ENCODE peak calls at places on chromosomes 11 and 22, in eight cellular contexts. One of them, this sample, is unnamed.

GRCh38 chr11:16945671-16946469 is 68.3 kb downstream of the PLEKHA7 start:
- DNase-seq in amniotic stem cell: peak; percentile 2
- DNase-seq in activated CD4-positive, alpha-beta T cell treated with anti-CD3 and anti-CD28 coated beads, Interleukin-2, amount 50 U/mL, for 1 hour: peak; percentile 13
- DNase-seq in mesendoderm: peak; percentile 79
- DNase-seq in HuH-7.5: peak; percentile 32
- DNase-seq in CD8-positive, alpha-beta memory T cell: no peak
- DNase-seq in HFFc6: peak; percentile 28
- DNase-seq in body of pancreas: peak; percentile 73
- DNase-seq in this sample: peak; percentile 69

GRCh38 chr11:23923357-23923756 is 573.5 kb upstream of the LUZP2 start:
- DNase-seq in amniotic stem cell: no peak
- DNase-seq in activated CD4-positive, alpha-beta T cell treated with anti-CD3 and anti-CD28 coated beads, Interleukin-2, amount 50 U/mL, for 1 hour: no peak
- DNase-seq in mesendoderm: no peak
- DNase-seq in HuH-7.5: no peak
- DNase-seq in CD8-positive, alpha-beta memory T cell: no peak
- DNase-seq in HFFc6: no peak
- DNase-seq in body of pancreas: no peak
- DNase-seq in this sample: no peak

GRCh38 chr22:39622881-39623367 is 52.4 kb downstream of the CACNA1I start:
- DNase-seq in amniotic stem cell: no peak
- DNase-seq in activated CD4-positive, alpha-beta T cell treated with anti-CD3 and anti-CD28 coated beads, Interleukin-2, amount 50 U/mL, for 1 hour: peak; percentile 70
- DNase-seq in mesendoderm: peak; percentile 67
- DNase-seq in HuH-7.5: peak; percentile 75
- DNase-seq in CD8-positive, alpha-beta memory T cell: peak; percentile 59
- DNase-seq in HFFc6: no peak
- DNase-seq in body of pancreas: peak; percentile 60
- DNase-seq in this sample: peak; percentile 89

GRCh38 chr22:45248832-45249561 is 8.3 kb upstream of the KIAA0930 start:
- DNase-seq in amniotic stem cell: no peak
- DNase-seq in activated CD4-positive, alpha-beta T cell treated with anti-CD3 and anti-CD28 coated beads, Interleukin-2, amount 50 U/mL, for 1 hour: no peak
- DNase-seq in mesendoderm: no peak
- DNase-seq in HuH-7.5: no peak
- DNase-seq in CD8-positive, alpha-beta memory T cell: no peak
- DNase-seq in HFFc6: no peak
- DNase-seq in body of pancreas: no peak
- DNase-seq in this sample: no peak

GRCh38 chr11:64736654-64737053 is 7.3 kb downstream of the RASGRP2 start:
- DNase-seq in amniotic stem cell: no peak
- DNase-seq in activated CD4-positive, alpha-beta T cell treated with anti-CD3 and anti-CD28 coated beads, Interleukin-2, amount 50 U/mL, for 1 hour: no peak
- DNase-seq in mesendoderm: no peak
- DNase-seq in HuH-7.5: no peak
- DNase-seq in CD8-positive, alpha-beta memory T cell: no peak
- DNase-seq in HFFc6: no peak
- DNase-seq in body of pancreas: no peak
- DNase-seq in this sample: no peak

GRCh38 chr11:60919956-60920355 is 4.3 kb upstream of the TMEM132A start:
- DNase-seq in amniotic stem cell: no peak
- DNase-seq in activated CD4-positive, alpha-beta T cell treated with anti-CD3 and anti-CD28 coated beads, Interleukin-2, amount 50 U/mL, for 1 hour: no peak
- DNase-seq in mesendoderm: no peak
- DNase-seq in HuH-7.5: no peak
- DNase-seq in CD8-positive, alpha-beta memory T cell: no peak
- DNase-seq in HFFc6: no peak
- DNase-seq in body of pancreas: no peak
- DNase-seq in this sample: peak; percentile 11

GRCh38 chr22:27885977-27886842 is 32.8 kb downstream of the PITPNB start:
- DNase-seq in amniotic stem cell: peak; percentile 27
- DNase-seq in activated CD4-positive, alpha-beta T cell treated with anti-CD3 and anti-CD28 coated beads, Interleukin-2, amount 50 U/mL, for 1 hour: peak; percentile 37
- DNase-seq in mesendoderm: peak; percentile 79
- DNase-seq in HuH-7.5: no peak
- DNase-seq in CD8-positive, alpha-beta memory T cell: peak; percentile 6
- DNase-seq in HFFc6: peak; percentile 77
- DNase-seq in body of pancreas: peak; percentile 50
- DNase-seq in this sample: peak; percentile 72

GRCh38 chr11:66467034-66467659 is 442 bp downstream of the PELI3 start:
- DNase-seq in amniotic stem cell: no peak
- DNase-seq in activated CD4-positive, alpha-beta T cell treated with anti-CD3 and anti-CD28 coated beads, Interleukin-2, amount 50 U/mL, for 1 hour: peak; percentile 46
- DNase-seq in mesendoderm: peak; percentile 50
- DNase-seq in HuH-7.5: peak; percentile 99
- DNase-seq in CD8-positive, alpha-beta memory T cell: no peak
- DNase-seq in HFFc6: no peak
- DNase-seq in body of pancreas: peak; percentile 49
- DNase-seq in this sample: peak; percentile 64

GRCh38 chr22:43201486-43202219 is 14.7 kb upstream of the TTLL12 start:
- DNase-seq in amniotic stem cell: no peak
- DNase-seq in activated CD4-positive, alpha-beta T cell treated with anti-CD3 and anti-CD28 coated beads, Interleukin-2, amount 50 U/mL, for 1 hour: no peak
- DNase-seq in mesendoderm: no peak
- DNase-seq in HuH-7.5: no peak
- DNase-seq in CD8-positive, alpha-beta memory T cell: no peak
- DNase-seq in HFFc6: no peak
- DNase-seq in body of pancreas: no peak
- DNase-seq in this sample: no peak

GRCh38 chr11:131749100-131749499 is 378.7 kb downstream of the NTM start:
- DNase-seq in amniotic stem cell: peak; percentile 73
- DNase-seq in activated CD4-positive, alpha-beta T cell treated with anti-CD3 and anti-CD28 coated beads, Interleukin-2, amount 50 U/mL, for 1 hour: no peak
- DNase-seq in mesendoderm: no peak
- DNase-seq in HuH-7.5: no peak
- DNase-seq in CD8-positive, alpha-beta memory T cell: no peak
- DNase-seq in HFFc6: peak; percentile 76
- DNase-seq in body of pancreas: no peak
- DNase-seq in this sample: no peak

GRCh38 chr11:69013009-69013951 is at the start of gene MRGPRF:
- DNase-seq in amniotic stem cell: peak; percentile 48
- DNase-seq in activated CD4-positive, alpha-beta T cell treated with anti-CD3 and anti-CD28 coated beads, Interleukin-2, amount 50 U/mL, for 1 hour: no peak
- DNase-seq in mesendoderm: peak; percentile 88
- DNase-seq in HuH-7.5: peak; percentile 97
- DNase-seq in CD8-positive, alpha-beta memory T cell: no peak
- DNase-seq in HFFc6: peak; percentile 84
- DNase-seq in body of pancreas: peak; percentile 56
- DNase-seq in this sample: peak; percentile 66

GRCh38 chr11:6655020-6655789 is 404 bp downstream of the DCHS1 start:
- DNase-seq in amniotic stem cell: peak; percentile 23
- DNase-seq in activated CD4-positive, alpha-beta T cell treated with anti-CD3 and anti-CD28 coated beads, Interleukin-2, amount 50 U/mL, for 1 hour: peak; percentile 26
- DNase-seq in mesendoderm: no peak
- DNase-seq in HuH-7.5: no peak
- DNase-seq in CD8-positive, alpha-beta memory T cell: no peak
- DNase-seq in HFFc6: no peak
- DNase-seq in body of pancreas: no peak
- DNase-seq in this sample: peak; percentile 41

This sample was measured in GM23338.